ENCODE peak calls at places on chromosome 1, in eight cellular contexts. B, R, A, D, M, Q, O and K are unnamed samples.

GRCh38 chr1:228684609-228685008 is 50.7 kb upstream of the RHOU start:
- DNase-seq in O (no peak), D (no peak), B (no peak), M (no peak), R (no peak), A (no peak), Q (no peak), K (no peak)

GRCh38 chr1:25799758-25800537 is at the start of gene SELENON:
- DNase-seq in D (no peak), A (no peak), B (no peak), R (peak), M (peak), Q (no peak), O (no peak), K (no peak)

GRCh38 chr1:236139495-236139894 is 2.8 kb upstream of the GPR137B start:
- DNase-seq in A (no peak), R (no peak), B (no peak), D (no peak), O (no peak), Q (no peak), M (no peak), K (no peak)

GRCh38 chr1:94668528-94668927 is 127.0 kb upstream of the F3 start:
- DNase-seq in D (no peak), R (no peak), Q (no peak), M (no peak), O (no peak), A (no peak), B (no peak), K (no peak)

GRCh38 chr1:227767401-227768396 is 32.5 kb downstream of the SNAP47 start:
- DNase-seq in Q (no peak), M (no peak), R (no peak), D (no peak), A (no peak), O (no peak), B (no peak), K (no peak)

GRCh38 chr1:184300446-184300845 is 86.4 kb upstream of the C1orf21 start:
- DNase-seq in Q (no peak), B (no peak), O (no peak), M (no peak), A (no peak), R (peak), D (peak), K (no peak)

GRCh38 chr1:15431571-15431948 is 6.7 kb upstream of the CTRC start:
- DNase-seq in R (no peak), D (no peak), M (no peak), A (no peak), O (no peak), Q (no peak), B (no peak), K (no peak)

GRCh38 chr1:43058545-43059360 is 100.1 kb upstream of the SLC2A1 start:
- DNase-seq in A (no peak), Q (no peak), M (peak), D (peak), R (peak), B (no peak), O (peak), K (no peak)

GRCh38 chr1:21607549-21608529 is 61.3 kb downstream of the RAP1GAP start:
- DNase-seq in D (peak), R (peak), B (no peak), O (peak), A (no peak), Q (peak), M (peak), K (no peak)